ENCODE peak calls at places on chromosomes 2 and 18, in five cellular contexts. One of them, this sample, is unnamed.

GRCh38 chr2:55063226-55063625 is 13.0 kb upstream of the RTN4 start:
- DNase-seq in brain microvascular endothelial cell: no peak
- DNase-seq in lower leg skin: no peak
- DNase-seq in ovary: no peak
- DNase-seq in IMR-90: no peak
- DNase-seq in this sample: no peak

GRCh38 chr2:144703852-144704324 is 184.0 kb upstream of the ZEB2 start:
- DNase-seq in IMR-90: peak
- DNase-seq in ovary: peak
- DNase-seq in lower leg skin: no peak
- DNase-seq in brain microvascular endothelial cell: peak
- DNase-seq in this sample: peak

GRCh38 chr2:154097823-154098398 is 226.2 kb downstream of the GALNT13 start:
- DNase-seq in ovary: no peak
- DNase-seq in brain microvascular endothelial cell: no peak
- DNase-seq in IMR-90: no peak
- DNase-seq in lower leg skin: no peak
- DNase-seq in this sample: no peak

GRCh38 chr18:78904179-78904531 is 75.5 kb upstream of the SALL3 start:
- DNase-seq in IMR-90: no peak
- DNase-seq in lower leg skin: no peak
- DNase-seq in brain microvascular endothelial cell: no peak
- DNase-seq in ovary: no peak
- DNase-seq in this sample: no peak

GRCh38 chr2:145380436-145381017 is 860.6 kb upstream of the ZEB2 start:
- DNase-seq in lower leg skin: no peak
- DNase-seq in ovary: no peak
- DNase-seq in IMR-90: peak
- DNase-seq in brain microvascular endothelial cell: peak
- DNase-seq in this sample: peak

GRCh38 chr18:433960-434359 is 66.5 kb downstream of the COLEC12 start:
- DNase-seq in IMR-90: peak
- DNase-seq in brain microvascular endothelial cell: no peak
- DNase-seq in ovary: no peak
- DNase-seq in lower leg skin: no peak
- DNase-seq in this sample: no peak

GRCh38 chr2:12321017-12321641 is 395.6 kb upstream of the TRIB2 start:
- DNase-seq in ovary: peak
- DNase-seq in IMR-90: peak
- DNase-seq in brain microvascular endothelial cell: peak
- DNase-seq in lower leg skin: no peak
- DNase-seq in this sample: peak

GRCh38 chr2:179559108-179559806 is 294.6 kb upstream of the SESTD1 start:
- DNase-seq in ovary: no peak
- DNase-seq in brain microvascular endothelial cell: no peak
- DNase-seq in IMR-90: no peak
- DNase-seq in lower leg skin: no peak
- DNase-seq in this sample: no peak

GRCh38 chr18:67386028-67386427 is 130.5 kb downstream of the DSEL start:
- DNase-seq in IMR-90: peak
- DNase-seq in ovary: no peak
- DNase-seq in brain microvascular endothelial cell: peak
- DNase-seq in lower leg skin: no peak
- DNase-seq in this sample: no peak

GRCh38 chr18:58785171-58785805 is 79.4 kb upstream of the ZNF532 start:
- DNase-seq in brain microvascular endothelial cell: peak
- DNase-seq in lower leg skin: no peak
- DNase-seq in ovary: peak
- DNase-seq in IMR-90: peak
- DNase-seq in this sample: peak

GRCh38 chr2:210198326-210198725 is 26.9 kb downstream of the ACADL start:
- DNase-seq in lower leg skin: no peak
- DNase-seq in ovary: no peak
- DNase-seq in IMR-90: peak
- DNase-seq in brain microvascular endothelial cell: no peak
- DNase-seq in this sample: no peak

GRCh38 chr2:95382128-95382645 is 20.3 kb upstream of the FAHD2A start:
- DNase-seq in ovary: no peak
- DNase-seq in IMR-90: no peak
- DNase-seq in brain microvascular endothelial cell: no peak
- DNase-seq in lower leg skin: peak
- DNase-seq in this sample: no peak

GRCh38 chr2:10935366-10935918 is 23.7 kb downstream of the KCNF1 start:
- DNase-seq in lower leg skin: no peak
- DNase-seq in brain microvascular endothelial cell: no peak
- DNase-seq in IMR-90: no peak
- DNase-seq in ovary: no peak
- DNase-seq in this sample: no peak

GRCh38 chr2:96391153-96391827 is 55.7 kb downstream of the NCAPH start:
- DNase-seq in ovary: no peak
- DNase-seq in IMR-90: no peak
- DNase-seq in lower leg skin: peak
- DNase-seq in brain microvascular endothelial cell: no peak
- DNase-seq in this sample: no peak

GRCh38 chr2:5720426-5720825 is 28.2 kb downstream of the SOX11 start:
- DNase-seq in brain microvascular endothelial cell: peak
- DNase-seq in IMR-90: peak
- DNase-seq in ovary: no peak
- DNase-seq in lower leg skin: no peak
- DNase-seq in this sample: peak

GRCh38 chr18:39647627-39648502 is 2082.3 kb upstream of the CELF4 start:
- DNase-seq in ovary: no peak
- DNase-seq in IMR-90: peak
- DNase-seq in lower leg skin: no peak
- DNase-seq in brain microvascular endothelial cell: peak
- DNase-seq in this sample: peak

GRCh38 chr2:72925328-72925943 is 8.1 kb downstream of the EMX1 start:
- DNase-seq in IMR-90: no peak
- DNase-seq in ovary: no peak
- DNase-seq in brain microvascular endothelial cell: no peak
- DNase-seq in lower leg skin: peak
- DNase-seq in this sample: no peak

GRCh38 chr2:205708231-205708631 is 25.9 kb downstream of the NRP2 start:
- DNase-seq in brain microvascular endothelial cell: peak
- DNase-seq in IMR-90: peak
- DNase-seq in ovary: peak
- DNase-seq in lower leg skin: no peak
- DNase-seq in this sample: peak

GRCh38 chr18:30991397-30991796 is 51.1 kb downstream of the DSC3 start:
- DNase-seq in ovary: no peak
- DNase-seq in IMR-90: no peak
- DNase-seq in lower leg skin: no peak
- DNase-seq in brain microvascular endothelial cell: no peak
- DNase-seq in this sample: no peak

GRCh38 chr2:230669386-230669935 is 43.2 kb upstream of the CAB39 start:
- DNase-seq in lower leg skin: no peak
- DNase-seq in ovary: no peak
- DNase-seq in IMR-90: no peak
- DNase-seq in brain microvascular endothelial cell: no peak
- DNase-seq in this sample: no peak

GRCh38 chr18:26813043-26813442 is 52.5 kb downstream of the AQP4 start:
- DNase-seq in brain microvascular endothelial cell: no peak
- DNase-seq in lower leg skin: no peak
- DNase-seq in ovary: peak
- DNase-seq in IMR-90: no peak
- DNase-seq in this sample: no peak

GRCh38 chr2:147364597-147364996 is 480.2 kb upstream of the ACVR2A start:
- DNase-seq in ovary: no peak
- DNase-seq in IMR-90: no peak
- DNase-seq in lower leg skin: no peak
- DNase-seq in brain microvascular endothelial cell: no peak
- DNase-seq in this sample: no peak

GRCh38 chr2:16154501-16155280 is 214.3 kb downstream of the MYCN start:
- DNase-seq in ovary: no peak
- DNase-seq in brain microvascular endothelial cell: no peak
- DNase-seq in IMR-90: no peak
- DNase-seq in lower leg skin: peak
- DNase-seq in this sample: no peak

GRCh38 chr2:237488901-237489860 is 2.1 kb downstream of the MLPH start:
- DNase-seq in IMR-90: peak
- DNase-seq in ovary: no peak
- DNase-seq in lower leg skin: no peak
- DNase-seq in brain microvascular endothelial cell: no peak
- DNase-seq in this sample: no peak

GRCh38 chr2:24972315-24972958 is 682 bp upstream of the DNAJC27 start:
- DNase-seq in IMR-90: no peak
- DNase-seq in brain microvascular endothelial cell: peak
- DNase-seq in lower leg skin: peak
- DNase-seq in ovary: peak
- DNase-seq in this sample: no peak

GRCh38 chr2:160167089-160167488 is 33.0 kb downstream of the ITGB6 start:
- DNase-seq in brain microvascular endothelial cell: no peak
- DNase-seq in IMR-90: no peak
- DNase-seq in lower leg skin: no peak
- DNase-seq in ovary: no peak
- DNase-seq in this sample: no peak

GRCh38 chr2:19073522-19073921 is 284.9 kb downstream of the OSR1 start:
- DNase-seq in ovary: no peak
- DNase-seq in brain microvascular endothelial cell: peak
- DNase-seq in lower leg skin: no peak
- DNase-seq in IMR-90: peak
- DNase-seq in this sample: no peak

GRCh38 chr2:17646096-17646554 is 105.6 kb downstream of the VSNL1 start:
- DNase-seq in ovary: peak
- DNase-seq in lower leg skin: no peak
- DNase-seq in IMR-90: peak
- DNase-seq in brain microvascular endothelial cell: peak
- DNase-seq in this sample: peak

GRCh38 chr2:142915502-142915901 is 38.0 kb downstream of the KYNU start:
- DNase-seq in lower leg skin: no peak
- DNase-seq in brain microvascular endothelial cell: no peak
- DNase-seq in IMR-90: peak
- DNase-seq in ovary: no peak
- DNase-seq in this sample: no peak

GRCh38 chr2:142920579-142920978 is 43.1 kb downstream of the KYNU start:
- DNase-seq in IMR-90: peak
- DNase-seq in ovary: no peak
- DNase-seq in brain microvascular endothelial cell: no peak
- DNase-seq in lower leg skin: no peak
- DNase-seq in this sample: no peak

GRCh38 chr2:142914507-142915313 is 37.2 kb downstream of the KYNU start:
- DNase-seq in ovary: no peak
- DNase-seq in IMR-90: no peak
- DNase-seq in brain microvascular endothelial cell: no peak
- DNase-seq in lower leg skin: no peak
- DNase-seq in this sample: no peak

GRCh38 chr2:142918624-142919023 is 41.2 kb downstream of the KYNU start:
- DNase-seq in lower leg skin: no peak
- DNase-seq in IMR-90: peak
- DNase-seq in brain microvascular endothelial cell: no peak
- DNase-seq in ovary: no peak
- DNase-seq in this sample: peak
- H3K4me3 ChIP-seq in lower leg skin: no peak
- H3K4me3 ChIP-seq in IMR-90: no peak
- H3K4me3 ChIP-seq in brain microvascular endothelial cell: no peak
- H3K4me3 ChIP-seq in ovary: no peak
- H3K4me3 ChIP-seq in this sample: no peak

DNA sequence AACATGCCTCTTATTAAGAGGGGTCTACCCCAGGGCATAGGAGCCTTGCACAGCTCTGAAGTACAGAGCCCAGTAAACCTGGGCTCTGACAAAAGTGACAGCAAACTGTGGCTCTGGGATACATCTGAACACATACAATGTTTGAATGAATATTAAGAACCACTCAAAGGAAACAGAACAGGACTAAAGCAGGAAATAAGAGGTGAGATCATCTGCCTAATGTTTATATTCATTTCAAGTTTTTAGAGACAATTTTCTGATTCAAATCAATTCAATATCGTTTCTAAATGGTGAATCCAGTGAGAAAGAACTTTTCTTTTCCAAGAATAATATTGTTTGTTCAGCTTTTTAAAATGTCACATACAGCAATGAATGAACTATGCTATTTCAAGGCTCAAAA is 136.7 kb upstream of the CAVIN2 start:
- DNase-seq in lower leg skin: no peak
- DNase-seq in ovary: no peak
- DNase-seq in IMR-90: no peak
- DNase-seq in brain microvascular endothelial cell: no peak
- DNase-seq in this sample: no peak
- H3K4me3 ChIP-seq in lower leg skin: no peak
- H3K4me3 ChIP-seq in ovary: no peak
- H3K4me3 ChIP-seq in IMR-90: no peak
- H3K4me3 ChIP-seq in brain microvascular endothelial cell: no peak
- H3K4me3 ChIP-seq in this sample: no peak

DNA sequence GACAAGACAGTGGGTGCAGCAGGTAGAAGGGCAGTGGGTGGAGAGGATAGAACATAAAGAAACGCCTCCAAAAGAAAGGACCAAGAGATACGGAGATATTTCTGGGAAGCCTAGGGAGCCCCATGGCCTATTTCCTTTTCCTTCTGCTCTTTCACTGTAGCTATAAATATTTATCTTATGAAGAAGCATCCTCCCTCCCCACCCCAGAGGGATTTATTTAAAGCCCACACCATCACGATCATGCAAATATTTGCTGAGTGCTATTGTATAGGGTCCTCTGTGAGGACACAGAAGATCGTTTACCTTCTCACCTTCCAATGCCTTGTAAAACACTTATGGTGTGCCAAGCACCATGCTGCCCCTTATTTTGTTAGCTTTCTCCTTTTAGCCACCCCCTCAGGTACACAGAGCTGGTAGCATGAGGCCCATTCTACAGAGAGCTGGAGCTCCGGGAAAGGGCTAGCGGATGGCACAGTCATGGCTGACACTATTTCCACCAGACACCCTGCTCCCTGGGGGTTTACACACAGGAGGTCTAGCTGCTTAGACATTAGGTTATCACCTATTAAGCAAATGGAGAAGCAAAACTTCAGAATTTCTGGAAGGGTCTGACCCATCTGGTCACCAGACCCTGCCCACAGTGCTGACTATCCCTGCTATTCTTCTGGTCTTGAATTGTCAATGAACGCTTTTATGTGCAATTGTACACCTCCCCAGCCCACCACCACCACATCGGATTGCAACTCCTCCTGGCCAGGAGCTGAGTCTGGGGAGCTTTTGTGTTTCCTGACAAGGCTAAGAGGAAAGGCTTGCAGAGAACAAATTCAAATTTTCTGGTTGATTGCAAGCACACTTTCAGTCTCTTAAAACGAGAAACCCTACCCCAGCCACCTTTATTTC is 91.8 kb upstream of the KLF7 start:
- DNase-seq in lower leg skin: no peak
- DNase-seq in brain microvascular endothelial cell: no peak
- DNase-seq in ovary: no peak
- DNase-seq in IMR-90: peak
- DNase-seq in this sample: no peak
- H3K4me3 ChIP-seq in lower leg skin: no peak
- H3K4me3 ChIP-seq in brain microvascular endothelial cell: no peak
- H3K4me3 ChIP-seq in ovary: no peak
- H3K4me3 ChIP-seq in IMR-90: no peak
- H3K4me3 ChIP-seq in this sample: no peak

DNA sequence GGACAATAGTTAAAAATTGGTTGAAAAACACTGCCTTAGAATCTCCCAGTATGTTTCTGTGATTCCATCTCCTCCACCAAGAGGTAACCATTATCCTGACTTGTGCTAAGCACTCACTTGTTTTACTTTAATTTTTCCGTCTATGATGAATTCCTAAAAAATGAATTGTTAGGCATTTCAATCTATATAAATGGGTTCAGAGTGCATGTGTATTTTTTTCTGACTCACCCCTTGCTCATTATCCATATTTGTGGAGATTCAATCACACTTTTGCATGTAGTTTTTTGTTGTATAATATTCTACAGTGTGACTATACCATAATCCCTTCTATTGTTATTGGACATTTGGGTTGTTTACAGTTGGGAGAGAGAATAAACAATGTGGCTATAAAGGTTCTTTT is 1.3 kb downstream of the NDUFB3 start:
- DNase-seq in lower leg skin: no peak
- DNase-seq in IMR-90: no peak
- DNase-seq in ovary: no peak
- DNase-seq in brain microvascular endothelial cell: no peak
- DNase-seq in this sample: no peak
- H3K4me3 ChIP-seq in lower leg skin: no peak
- H3K4me3 ChIP-seq in IMR-90: no peak
- H3K4me3 ChIP-seq in ovary: no peak
- H3K4me3 ChIP-seq in brain microvascular endothelial cell: no peak
- H3K4me3 ChIP-seq in this sample: peak

This sample was measured in AG04450.